ENCODE peak calls at places on chromosomes 5 and 9, in eight cellular contexts. Z, B, P, A, C, G, L and W are unnamed samples.
A peak's percentile ranks its signal among the peaks of the same experiment; 100 is the strongest.

GRCh38 chr9:124861342-124862229 is at the start of the genes ARPC5L and RPL35:
- DNase-seq in G (peak; percentile 82), Z (peak; percentile 86), A (peak; percentile 97), L (peak; percentile 95), P (peak; percentile 93), C (peak; percentile 73), B (peak; percentile 60), W (peak; percentile 92)

GRCh38 chr9:126788631-126789349 is 16.1 kb upstream of the ZBTB43 start:
- DNase-seq in G (no peak), P (peak; percentile 93), B (peak; percentile 11), L (peak; percentile 64), A (no peak), Z (peak; percentile 72), C (no peak), W (no peak)

GRCh38 chr5:74149395-74149794 is 491.1 kb downstream of the ENC1 start:
- DNase-seq in B (peak; percentile 21), G (peak; percentile 53), Z (peak; percentile 88), C (peak; percentile 9), L (peak; percentile 82), A (peak; percentile 74), P (peak; percentile 25), W (no peak)

GRCh38 chr9:69937358-69937757 is 106.3 kb upstream of the MAMDC2 start:
- DNase-seq in Z (peak; percentile 61), G (no peak), A (no peak), C (no peak), B (no peak), P (peak; percentile 68), L (no peak), W (no peak)

GRCh38 chr9:124950050-124950718 is 9.3 kb upstream of the GOLGA1 start:
- DNase-seq in G (no peak), L (no peak), Z (no peak), P (no peak), B (no peak), A (no peak), C (no peak), W (no peak)

GRCh38 chr9:129834489-129835127 is 467 bp downstream of the C9orf78 start:
- DNase-seq in G (no peak), B (no peak), L (peak; percentile 7), A (no peak), Z (no peak), P (no peak), C (no peak), W (no peak)

GRCh38 chr5:527646-528591 is 3.7 kb upstream of the SLC9A3 start:
- DNase-seq in L (no peak), C (no peak), Z (no peak), A (no peak), G (no peak), B (no peak), P (no peak), W (no peak)

GRCh38 chr5:29054282-29054681 is 2015.9 kb upstream of the CDH9 start:
- DNase-seq in A (no peak), P (no peak), L (no peak), C (no peak), Z (no peak), B (no peak), G (no peak), W (no peak)

GRCh38 chr5:59189482-59189881 is 606.6 kb downstream of the RAB3C start:
- DNase-seq in P (no peak), C (no peak), Z (no peak), L (no peak), G (no peak), A (no peak), B (no peak), W (no peak)

GRCh38 chr9:249025-249424 is 34.4 kb downstream of the DOCK8 start:
- DNase-seq in P (peak; percentile 67), B (no peak), A (no peak), Z (no peak), C (no peak), L (no peak), G (no peak), W (no peak)

GRCh38 chr9:120698766-120699165 is 15.5 kb downstream of the MEGF9 start:
- DNase-seq in B (no peak), P (no peak), A (no peak), Z (peak; percentile 25), C (no peak), L (no peak), G (no peak), W (no peak)

GRCh38 chr9:93525476-93525875 is 50.9 kb upstream of the PHF2 start:
- DNase-seq in Z (peak; percentile 25), A (no peak), P (no peak), L (peak; percentile 18), C (no peak), G (no peak), B (no peak), W (no peak)

GRCh38 chr5:127650649-127651048 is 1.8 kb downstream of the CTXN3 start:
- DNase-seq in L (peak; percentile 86), C (no peak), B (peak; percentile 4), A (no peak), Z (peak; percentile 67), P (peak; percentile 67), G (no peak), W (no peak)

GRCh38 chr5:168162464-168162863 is 129.0 kb upstream of the WWC1 start:
- DNase-seq in G (no peak), L (no peak), C (no peak), P (no peak), B (no peak), Z (no peak), A (peak; percentile 8), W (no peak)

GRCh38 chr9:94971378-94972131 is 245.1 kb downstream of the AOPEP start:
- DNase-seq in G (no peak), A (no peak), L (no peak), B (peak; percentile 59), P (no peak), C (no peak), Z (no peak), W (no peak)

GRCh38 chr9:69295872-69296562 is 29.0 kb upstream of the ENTREP1 start:
- DNase-seq in C (no peak), A (peak; percentile 21), G (no peak), Z (peak; percentile 17), B (no peak), L (no peak), P (no peak), W (no peak)

GRCh38 chr5:8685704-8686103 is 816.8 kb downstream of the MTRR start:
- DNase-seq in C (no peak), P (no peak), B (no peak), Z (no peak), L (no peak), G (no peak), A (no peak), W (no peak)
- TF ChIP-seq CTCF in C (no peak), P (no peak), B (no peak), Z (no peak), L (no peak), G (no peak), A (no peak), W (no peak)

GRCh38 chr9:6126377-6126776 is 89.2 kb upstream of the IL33 start:
- DNase-seq in P (no peak), G (no peak), A (no peak), B (no peak), Z (no peak), C (no peak), L (no peak), W (no peak)
- TF ChIP-seq CTCF in P (no peak), G (no peak), A (no peak), B (no peak), Z (no peak), C (no peak), L (no peak), W (no peak)

GRCh38 chr5:95920822-95921221 is 40.8 kb downstream of the ELL2 start:
- DNase-seq in L (no peak), Z (no peak), C (no peak), G (no peak), B (no peak), A (no peak), P (no peak), W (no peak)

GRCh38 chr5:95923918-95924559 is 37.6 kb downstream of the ELL2 start:
- DNase-seq in C (no peak), P (no peak), L (no peak), G (no peak), A (no peak), Z (no peak), B (no peak), W (no peak)

GRCh38 chr5:95921501-95921900 is 40.1 kb downstream of the ELL2 start:
- DNase-seq in P (no peak), A (no peak), G (no peak), B (no peak), Z (no peak), L (no peak), C (no peak), W (no peak)

GRCh38 chr5:95924720-95925119 is 36.9 kb downstream of the ELL2 start:
- DNase-seq in A (no peak), Z (no peak), L (no peak), B (no peak), C (no peak), P (peak; percentile 72), G (peak; percentile 19), W (no peak)

GRCh38 chr5:95922798-95923197 is 38.9 kb downstream of the ELL2 start:
- DNase-seq in P (no peak), Z (no peak), A (no peak), C (no peak), B (no peak), L (no peak), G (no peak), W (no peak)
- TF ChIP-seq CTCF in P (no peak), Z (no peak), A (no peak), C (no peak), B (no peak), L (no peak), G (no peak), W (no peak)

GRCh38 chr9:18297532-18297872 is 176.5 kb upstream of the ADAMTSL1 start:
- DNase-seq in G (no peak), L (no peak), P (no peak), C (no peak), A (no peak), B (peak; percentile 9), Z (no peak), W (no peak)
- TF ChIP-seq CTCF in G (peak; percentile 33), L (peak; percentile 32), P (peak; percentile 33), C (no peak), A (no peak), B (peak; percentile 66), Z (peak; percentile 49), W (no peak)

DNA sequence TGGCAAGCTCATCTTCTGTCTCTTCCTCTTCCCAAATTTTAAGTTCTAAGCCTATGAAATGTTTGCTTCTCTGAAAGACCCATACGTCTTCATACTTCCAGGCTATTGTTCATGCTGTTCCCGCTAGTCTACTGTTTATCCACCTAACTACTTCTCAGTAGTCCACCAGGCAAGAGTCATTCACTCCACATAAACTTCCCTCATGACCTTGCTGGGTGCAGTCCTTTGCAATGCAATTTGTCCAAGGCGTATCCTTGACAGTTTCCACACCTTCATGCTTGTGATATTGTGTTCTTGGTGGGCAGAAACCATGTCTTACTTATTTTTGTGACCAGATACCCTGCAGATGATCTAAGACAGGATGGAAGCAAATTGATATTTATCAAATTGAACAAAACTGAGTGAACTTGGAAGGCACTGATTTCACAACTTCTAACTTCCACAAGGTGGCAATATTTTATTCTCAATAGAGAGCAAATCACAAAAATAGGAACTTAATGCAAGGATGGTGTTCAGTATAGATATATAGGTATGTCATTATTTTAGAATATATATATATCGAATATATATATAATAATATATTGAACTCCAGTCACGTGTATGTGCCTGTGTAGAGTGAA is 30.3 kb downstream of the TYRP1 start:
- DNase-seq in C (no peak), B (no peak), P (peak; percentile 30), A (no peak), G (no peak), L (peak; percentile 50), Z (peak; percentile 58), W (no peak)
- TF ChIP-seq CTCF in C (peak; percentile 53), B (peak; percentile 21), P (peak; percentile 45), A (peak; percentile 24), G (peak; percentile 47), L (peak; percentile 46), Z (peak; percentile 52), W (no peak)

GRCh38 chr9:123724211-123724831 is 205.6 kb downstream of the DENND1A start:
- DNase-seq in P (peak; percentile 6), L (peak; percentile 50), G (no peak), Z (peak; percentile 62), A (peak; percentile 23), C (no peak), B (no peak), W (no peak)
- TF ChIP-seq CTCF in P (no peak), L (no peak), G (peak; percentile 20), Z (peak; percentile 32), A (no peak), C (no peak), B (no peak), W (no peak)